ENCODE peak calls at places on chromosomes 12 and 14, in six cellular contexts. Q is upper lobe of right lung, A is aorta, O is PC-3, N is spleen, W is stomach. T is an unnamed sample.
A peak's percentile ranks its signal among the peaks of the same experiment; 100 is the strongest.

GRCh38 chr12:56634242-56634836 is 4.2 kb upstream of the BAZ2A start:
- DNase-seq in Q (peak; percentile 86), A (no peak), O (peak; percentile 65), N (peak; percentile 87), W (peak; percentile 77), T (peak; percentile 71)

GRCh38 chr14:67583711-67584644 is 16.1 kb downstream of the PIGH start:
- DNase-seq in Q (no peak), A (no peak), O (peak; percentile 72), N (peak; percentile 55), W (peak; percentile 42), T (no peak)

GRCh38 chr12:119594399-119594730 is 791 bp downstream of the TMEM233 start:
- DNase-seq in Q (no peak), A (peak; percentile 39), O (no peak), N (no peak), W (no peak), T (no peak)

GRCh38 chr14:34843011-34843554 is 32.1 kb downstream of the BAZ1A start:
- DNase-seq in Q (no peak), A (no peak), O (peak; percentile 60), N (no peak), W (no peak), T (no peak)

GRCh38 chr12:10191865-10192264 is 13.0 kb downstream of the TMEM52B start:
- DNase-seq in Q (no peak), A (no peak), O (peak; percentile 95), N (no peak), W (no peak), T (no peak)

GRCh38 chr12:128449146-128449894 is 182.3 kb downstream of the TMEM132C start:
- DNase-seq in Q (no peak), A (no peak), O (peak; percentile 57), N (no peak), W (no peak), T (no peak)

GRCh38 chr14:47490766-47491165 is 184.6 kb downstream of the MDGA2 start:
- DNase-seq in Q (no peak), A (no peak), O (no peak), N (no peak), W (no peak), T (no peak)

GRCh38 chr12:79690156-79690605 is 583 bp downstream of the PAWR start:
- DNase-seq in Q (no peak), A (peak; percentile 58), O (peak; percentile 40), N (peak; percentile 85), W (peak; percentile 41), T (peak; percentile 63)

GRCh38 chr14:100271247-100271939 is 32.4 kb downstream of the YY1 start:
- DNase-seq in Q (no peak), A (no peak), O (peak; percentile 70), N (no peak), W (peak; percentile 68), T (peak; percentile 75)

GRCh38 chr12:123278150-123278627 is 6.5 kb upstream of the CDK2AP1 start:
- DNase-seq in Q (no peak), A (no peak), O (no peak), N (no peak), W (no peak), T (no peak)

GRCh38 chr12:913919-914718 is 35.4 kb downstream of the RAD52 start:
- DNase-seq in Q (no peak), A (no peak), O (peak; percentile 96), N (no peak), W (no peak), T (no peak)

GRCh38 chr12:94795053-94795452 is 144.7 kb upstream of the TMCC3 start:
- DNase-seq in Q (no peak), A (no peak), O (no peak), N (no peak), W (no peak), T (no peak)

GRCh38 chr12:24352363-24352762 is 402.9 kb upstream of the SOX5 start:
- DNase-seq in Q (no peak), A (no peak), O (no peak), N (no peak), W (no peak), T (no peak)

GRCh38 chr14:74526854-74527585 is 33.5 kb downstream of the ISCA2 start:
- DNase-seq in Q (no peak), A (no peak), O (peak; percentile 18), N (no peak), W (no peak), T (no peak)

GRCh38 chr12:25151476-25151875 is 43.5 kb downstream of the DNAI7 start:
- DNase-seq in Q (no peak), A (peak; percentile 90), O (peak; percentile 51), N (no peak), W (peak; percentile 32), T (no peak)

GRCh38 chr14:101078892-101079221 is 175.3 kb upstream of the RTL1 start:
- DNase-seq in Q (peak; percentile 45), A (no peak), O (no peak), N (peak; percentile 51), W (peak; percentile 5), T (peak; percentile 24)

GRCh38 chr12:85155791-85156190 is 119.6 kb downstream of the LRRIQ1 start:
- DNase-seq in Q (no peak), A (no peak), O (peak; percentile 46), N (no peak), W (no peak), T (no peak)

GRCh38 chr14:22147716-22148115 is 441.3 kb downstream of the DAD1 start:
- DNase-seq in Q (no peak), A (no peak), O (peak; percentile 38), N (no peak), W (no peak), T (no peak)

GRCh38 chr14:30521899-30522736 is 36.8 kb upstream of the G2E3 start:
- DNase-seq in Q (no peak), A (no peak), O (peak; percentile 67), N (no peak), W (no peak), T (no peak)

GRCh38 chr14:80135305-80136088 is 75.8 kb downstream of the DIO2 start:
- DNase-seq in Q (no peak), A (no peak), O (peak; percentile 77), N (no peak), W (no peak), T (no peak)

GRCh38 chr12:101018540-101018939 is 191.5 kb downstream of the SLC5A8 start:
- DNase-seq in Q (no peak), A (no peak), O (peak; percentile 89), N (no peak), W (no peak), T (no peak)

GRCh38 chr14:86334355-86334754 is 804.4 kb downstream of the FLRT2 start:
- DNase-seq in Q (no peak), A (no peak), O (no peak), N (no peak), W (no peak), T (no peak)

GRCh38 chr14:53952533-53952932 is 4.1 kb downstream of the BMP4 start:
- DNase-seq in Q (no peak), A (no peak), O (peak; percentile 16), N (no peak), W (no peak), T (no peak)

GRCh38 chr12:44174053-44174452 is 338.2 kb downstream of the TMEM117 start:
- DNase-seq in Q (no peak), A (no peak), O (no peak), N (no peak), W (no peak), T (no peak)

GRCh38 chr14:105091335-105092123 is 26.3 kb upstream of the GPR132 start:
- DNase-seq in Q (peak; percentile 94), A (peak; percentile 91), O (peak; percentile 92), N (peak; percentile 86), W (peak; percentile 94), T (peak; percentile 97)

GRCh38 chr12:11717533-11717961 is 68.1 kb downstream of the ETV6 start:
- DNase-seq in Q (no peak), A (no peak), O (no peak), N (no peak), W (no peak), T (peak; percentile 77)

GRCh38 chr12:94783862-94784261 is 133.5 kb upstream of the TMCC3 start:
- DNase-seq in Q (no peak), A (no peak), O (peak; percentile 60), N (no peak), W (no peak), T (no peak)

GRCh38 chr14:78182722-78183121 is 12.5 kb downstream of the NRXN3 start:
- DNase-seq in Q (no peak), A (no peak), O (no peak), N (no peak), W (no peak), T (no peak)

GRCh38 chr12:104596128-104596799 is 139.5 kb downstream of the CHST11 start:
- DNase-seq in Q (no peak), A (peak; percentile 60), O (no peak), N (no peak), W (no peak), T (peak; percentile 28)

GRCh38 chr14:69685217-69685616 is 73.8 kb downstream of the SUSD6 start:
- DNase-seq in Q (no peak), A (no peak), O (peak; percentile 77), N (no peak), W (no peak), T (no peak)

DNA sequence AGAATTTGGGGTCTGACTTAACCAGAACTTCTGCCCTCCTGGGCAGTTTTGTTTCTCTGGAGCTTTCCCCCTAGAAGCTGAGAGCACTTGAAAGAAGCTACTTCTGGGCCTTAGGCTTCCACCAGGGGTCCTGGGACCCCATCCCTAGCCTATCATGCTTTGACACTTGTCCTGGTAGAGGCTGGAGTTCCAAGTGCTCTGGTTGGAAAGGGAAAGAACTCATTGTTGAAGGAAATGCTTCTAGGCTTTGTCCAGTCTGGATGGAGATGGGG is 1.4 kb upstream of the COL2A1 start:
- DNase-seq in Q (no peak), A (no peak), O (no peak), N (no peak), W (no peak), T (no peak)
- H3K4me1 ChIP-seq in Q (peaks cover 42% of the 10 kb centered on the region), A (no peaks in the 10 kb centered on the region), O (peaks cover 30% of the 10 kb centered on the region), N (peaks cover 39% of the 10 kb centered on the region), W (peaks cover 47% of the 10 kb centered on the region), T (peaks cover 41% of the 10 kb centered on the region)

DNA sequence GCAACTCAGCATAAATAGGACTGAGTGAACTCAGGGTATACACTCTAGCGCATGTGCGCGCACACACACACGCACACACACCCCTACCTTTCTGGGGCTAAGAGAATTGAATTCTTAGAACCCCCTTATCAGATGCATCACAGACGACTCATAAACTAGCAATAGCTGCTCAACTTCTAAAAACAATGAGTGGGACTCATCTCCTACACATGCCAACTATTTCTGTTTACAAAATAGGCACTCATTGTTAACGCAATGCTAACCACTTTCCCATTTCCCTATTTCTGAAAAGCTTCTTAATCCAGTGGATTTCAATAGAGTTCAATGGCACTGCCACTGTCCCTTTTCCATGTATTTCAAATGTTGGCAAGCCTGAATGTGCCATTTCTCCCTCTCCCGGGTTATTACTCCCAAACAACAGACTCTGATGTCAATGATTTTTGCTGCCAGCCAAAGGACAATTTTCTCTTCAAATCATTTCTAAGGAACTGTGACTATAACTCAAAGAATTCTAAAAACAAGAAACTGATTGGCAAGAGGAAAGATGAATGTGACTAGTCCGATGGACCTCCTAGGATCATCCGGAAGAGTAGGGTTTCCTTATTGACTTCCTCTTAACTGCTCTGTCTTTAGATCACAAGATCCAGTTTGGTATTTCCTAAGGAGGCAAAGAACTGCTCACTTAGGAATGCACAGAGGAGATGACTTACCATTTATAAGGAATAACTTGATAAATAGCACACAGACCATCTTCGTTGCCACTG is 48.8 kb downstream of the SLC38A1 start:
- DNase-seq in Q (no peak), A (no peak), O (peak; percentile 89), N (no peak), W (no peak), T (no peak)
- H3K27ac ChIP-seq in Q (no peak overlapping the region), A (no peak overlapping the region), O (peak overlapping the region; percentile 81), N (peak overlapping the region; percentile 87), W (peak overlapping the region; percentile 57), T (peak overlapping the region; percentile 85)

GRCh38 chr12:70314145-70314544 is 51.9 kb upstream of the KCNMB4 start:
- DNase-seq in Q (no peak), A (no peak), O (no peak), N (no peak), W (no peak), T (no peak)
- H3K4me1 ChIP-seq in Q (no peaks in the 10 kb centered on the region), A (no peaks in the 10 kb centered on the region), O (no peaks in the 10 kb centered on the region), N (peaks cover 3% of the 10 kb centered on the region), W (no peaks in the 10 kb centered on the region), T (no peaks in the 10 kb centered on the region)

GRCh38 chr14:52069617-52070431 is 965 bp upstream of the NID2 start:
- DNase-seq in Q (no peak), A (no peak), O (no peak), N (no peak), W (no peak), T (no peak)
- H3K27ac ChIP-seq in Q (peak overlapping the region; percentile 75), A (peak overlapping the region; percentile 76), O (no peak overlapping the region), N (peak overlapping the region; percentile 36), W (peak overlapping the region; percentile 89), T (peak overlapping the region; percentile 88)